ENCODE peak calls at places on chromosome 10, in eight cellular contexts. U is heart left ventricle, S is thyroid gland, K is transverse colon, C is HCT116, F is ovary, V is IMR-90, O is stomach. Y is an unnamed sample.
A peak's percentile ranks its signal among the peaks of the same experiment; 100 is the strongest.

GRCh38 chr10:133009218-133009954 is 67.0 kb upstream of the CFAP46 start:
- DNase-seq in K (peak; percentile 86), V (no peak), F (no peak), S (peak; percentile 80), U (peak; percentile 81), C (no peak), O (peak; percentile 76), Y (no peak)

GRCh38 chr10:114022292-114022691 is 21.4 kb upstream of the ADRB1 start:
- DNase-seq in U (peak; percentile 77), C (no peak), V (no peak), O (no peak), K (peak; percentile 11), F (no peak), S (no peak), Y (no peak)

GRCh38 chr10:44310762-44311562 is 73.9 kb downstream of the CXCL12 start:
- DNase-seq in K (peak; percentile 84), U (peak; percentile 93), O (peak; percentile 85), F (peak; percentile 88), V (peak; percentile 79), C (peak; percentile 54), S (peak; percentile 83), Y (peak; percentile 62)

GRCh38 chr10:35050556-35050955 is 39.6 kb downstream of the CUL2 start:
- DNase-seq in F (no peak), U (no peak), S (no peak), C (no peak), O (no peak), V (no peak), K (no peak), Y (no peak)

GRCh38 chr10:132136097-132136521 is 50.6 kb upstream of the DPYSL4 start:
- DNase-seq in O (no peak), C (no peak), V (no peak), F (peak; percentile 16), K (no peak), S (no peak), U (peak; percentile 19), Y (no peak)

GRCh38 chr10:5746197-5746596 is 61.6 kb downstream of the TASOR2 start:
- DNase-seq in V (no peak), S (peak; percentile 64), C (no peak), F (no peak), O (no peak), U (peak; percentile 63), K (no peak), Y (no peak)

GRCh38 chr10:117166420-117167345 is 28.6 kb upstream of the VAX1 start:
- DNase-seq in U (no peak), V (no peak), O (no peak), K (no peak), F (no peak), C (no peak), S (no peak), Y (no peak)

GRCh38 chr10:69449841-69450240 is 1.4 kb upstream of the TSPAN15 start:
- DNase-seq in U (peak; percentile 68), O (peak; percentile 69), F (no peak), S (peak; percentile 56), C (peak; percentile 77), K (peak; percentile 83), V (peak; percentile 13), Y (no peak)

GRCh38 chr10:1359599-1359955 is 303.4 kb downstream of the WDR37 start:
- DNase-seq in S (no peak), V (no peak), C (no peak), O (no peak), F (no peak), U (no peak), K (no peak), Y (no peak)

GRCh38 chr10:29648114-29648982 is 13.6 kb upstream of the SVIL start:
- DNase-seq in K (peak; percentile 47), C (no peak), F (no peak), U (peak; percentile 40), O (peak; percentile 51), S (peak; percentile 26), V (peak; percentile 38), Y (no peak)

GRCh38 chr10:50224330-50224952 is 26.9 kb downstream of the ASAH2 start:
- DNase-seq in F (no peak), C (peak; percentile 65), O (peak; percentile 37), U (peak; percentile 27), K (peak; percentile 13), S (no peak), V (peak; percentile 74), Y (peak; percentile 25)

DNA sequence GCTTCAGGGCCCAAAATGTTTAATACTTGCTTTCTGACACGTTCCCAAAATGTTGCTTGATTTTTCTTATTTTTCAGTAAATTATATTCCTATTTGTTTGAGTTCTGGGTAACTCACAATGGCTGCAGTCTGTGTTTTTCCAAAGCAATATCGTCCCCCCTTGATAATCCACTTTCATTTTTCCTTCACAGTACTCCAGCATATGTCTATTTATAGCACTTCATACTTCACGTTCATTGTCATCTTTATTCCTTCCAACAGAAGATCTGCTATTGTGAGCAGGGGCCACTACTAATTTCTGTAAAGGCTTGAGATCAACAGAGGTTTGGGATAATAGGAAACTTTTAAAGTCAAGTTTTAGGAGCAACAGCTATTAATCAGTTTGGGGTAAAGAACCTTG is 11.6 kb downstream of the CPEB3 start:
- DNase-seq in K (no peak), U (no peak), F (no peak), C (no peak), V (peak; percentile 44), O (no peak), S (no peak), Y (no peak)
- H3K4me3 ChIP-seq in K (no peak overlapping the region), U (peak overlapping the region; percentile 35), F (no peak overlapping the region), C (no peak overlapping the region), V (peak overlapping the region; percentile 32), O (no peak overlapping the region), S (no peak overlapping the region), Y (no peak overlapping the region)

DNA sequence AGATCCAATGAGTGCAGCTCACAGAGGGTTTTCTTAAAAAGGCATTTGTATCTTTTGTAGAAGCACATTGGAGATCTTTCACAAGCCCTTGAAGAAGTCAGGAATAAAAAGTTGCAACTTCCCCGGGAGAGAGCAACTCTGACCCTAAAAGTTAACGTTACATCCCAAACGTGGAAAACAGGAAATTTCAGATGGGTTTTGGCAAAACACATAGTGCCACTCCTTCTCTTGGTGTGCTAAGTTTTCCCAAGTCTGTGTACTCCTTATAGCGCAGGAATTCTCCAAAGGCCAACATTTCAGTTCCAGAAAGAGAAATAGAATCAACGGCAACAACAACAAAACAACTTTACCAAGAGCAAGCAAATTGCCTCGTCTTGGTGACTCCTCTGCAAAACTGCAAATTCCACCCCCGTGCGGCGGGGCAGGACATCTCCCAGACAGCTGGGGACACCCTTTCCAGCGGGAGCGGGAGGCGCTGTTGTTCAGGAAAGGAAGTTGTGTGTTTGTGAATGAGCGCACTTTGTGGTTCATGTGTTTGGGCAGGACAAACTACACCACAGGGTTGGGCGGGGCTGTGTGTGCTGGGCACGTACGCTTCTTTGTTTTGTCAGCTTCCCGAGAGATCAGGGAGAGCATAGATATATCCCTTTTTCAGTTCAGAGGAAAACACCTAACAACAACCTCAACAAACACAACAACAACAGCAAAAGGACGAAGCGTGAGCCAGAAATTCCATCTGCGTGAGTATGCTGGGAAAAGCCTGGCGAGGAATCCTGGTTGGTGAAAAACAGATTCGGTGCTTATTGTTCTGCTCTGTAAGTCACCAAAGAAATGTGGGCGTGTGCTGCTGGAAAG is 294.7 kb upstream of the PITRM1 start:
- DNase-seq in S (peak; percentile 44), O (peak; percentile 55), C (peak; percentile 93), F (peak; percentile 69), K (peak; percentile 73), U (peak; percentile 89), V (peak; percentile 93), Y (peak; percentile 68)
- TF ChIP-seq POLR2A in S (no peak), O (no peak), C (no peak), F (no peak), K (no peak), U (no peak), V (no peak), Y (peak; percentile 31)

GRCh38 chr10:79094412-79095175 is 25.8 kb downstream of the ZMIZ1 start:
- DNase-seq in C (no peak), K (no peak), U (no peak), O (no peak), V (no peak), F (peak; percentile 17), S (no peak), Y (no peak)

GRCh38 chr10:79092292-79092896 is 23.6 kb downstream of the ZMIZ1 start:
- DNase-seq in C (no peak), U (no peak), K (no peak), F (no peak), V (no peak), O (no peak), S (no peak), Y (no peak)

GRCh38 chr10:79095316-79095715 is 26.6 kb downstream of the ZMIZ1 start:
- DNase-seq in U (no peak), K (no peak), O (no peak), S (no peak), V (no peak), C (no peak), F (no peak), Y (peak; percentile 45)

GRCh38 chr10:79096514-79096913 is 27.7 kb downstream of the ZMIZ1 start:
- DNase-seq in C (no peak), O (no peak), U (no peak), F (no peak), K (no peak), S (no peak), V (no peak), Y (no peak)

GRCh38 chr10:79093658-79094411 is 25.1 kb downstream of the ZMIZ1 start:
- DNase-seq in U (no peak), V (peak; percentile 81), C (no peak), O (peak; percentile 92), S (no peak), F (peak; percentile 64), K (peak; percentile 89), Y (peak; percentile 68)
- H3K4me3 ChIP-seq in U (no peak overlapping the region), V (no peak overlapping the region), C (no peak overlapping the region), O (peak overlapping the region; percentile 13), S (no peak overlapping the region), F (no peak overlapping the region), K (no peak overlapping the region), Y (no peak overlapping the region)

GRCh38 chr10:63520463-63521388 is 475 bp upstream of the REEP3 start:
- DNase-seq in C (peak; percentile 48), O (peak; percentile 78), S (no peak), V (peak; percentile 28), F (peak; percentile 76), U (peak; percentile 83), K (peak; percentile 74), Y (peak; percentile 57)
- TF ChIP-seq POLR2A in C (peak; percentile 14), O (no peak), S (no peak), V (peak; percentile 22), F (no peak), U (no peak), K (peak; percentile 40), Y (peak; percentile 50)

GRCh38 chr10:97889461-97890265 is 40.0 kb downstream of the GOLGA7B start:
- DNase-seq in K (no peak), O (no peak), U (no peak), V (peak; percentile 28), C (peak; percentile 66), S (peak; percentile 86), F (peak; percentile 47), Y (no peak)

GRCh38 chr10:97888641-97889262 is 39.1 kb downstream of the GOLGA7B start:
- DNase-seq in F (no peak), V (peak; percentile 7), C (peak; percentile 58), U (no peak), O (peak; percentile 67), K (peak; percentile 19), S (peak; percentile 77), Y (no peak)

GRCh38 chr10:97886264-97886663 is 36.6 kb downstream of the GOLGA7B start:
- DNase-seq in F (no peak), C (no peak), U (no peak), K (no peak), O (no peak), V (no peak), S (no peak), Y (no peak)

GRCh38 chr10:97888134-97888533 is 38.5 kb downstream of the GOLGA7B start:
- DNase-seq in S (no peak), U (no peak), C (no peak), V (no peak), F (no peak), K (no peak), O (no peak), Y (no peak)

GRCh38 chr10:97887399-97887798 is 37.8 kb downstream of the GOLGA7B start:
- DNase-seq in K (no peak), C (no peak), F (no peak), U (no peak), S (no peak), O (no peak), V (no peak), Y (no peak)
- H3K4me3 ChIP-seq in K (no peak overlapping the region), C (no peak overlapping the region), F (no peak overlapping the region), U (no peak overlapping the region), S (no peak overlapping the region), O (no peak overlapping the region), V (no peak overlapping the region), Y (no peak overlapping the region)